ENCODE peak calls at places on chromosomes 12 and 14, in nine cellular contexts. U is HCT116, L is GM23338, A is mammary epithelial cell, C is sigmoid colon, J is Caco-2, O is stomach, N is testis, P is PC-3. Z is an unnamed sample.

GRCh38 chr14:53093206-53093605 is 59.9 kb downstream of the DDHD1 start:
- DNase-seq in A (no peak), U (no peak), C (no peak), L (no peak), N (no peak), O (no peak), J (no peak), P (no peak), Z (no peak)

GRCh38 chr14:90624228-90624627 is 192.0 kb downstream of the TTC7B start:
- DNase-seq in O (no peak), C (peak; percentile 74), J (no peak), N (no peak), P (peak; percentile 82), L (no peak), A (peak; percentile 75), U (peak; percentile 42), Z (peak; percentile 41)

GRCh38 chr14:38567728-38568127 is 311.8 kb upstream of the CLEC14A start:
- DNase-seq in J (no peak), P (no peak), U (no peak), A (no peak), O (no peak), N (no peak), L (no peak), C (no peak), Z (no peak)

GRCh38 chr12:98425859-98426258 is 89.5 kb upstream of the TMPO start:
- DNase-seq in C (no peak), A (no peak), P (no peak), N (no peak), J (no peak), U (no peak), L (no peak), O (no peak), Z (no peak)

GRCh38 chr12:52041695-52042123 is 9.5 kb upstream of the NR4A1 start:
- DNase-seq in C (peak; percentile 75), A (peak; percentile 16), J (no peak), U (no peak), N (peak; percentile 67), O (peak; percentile 58), L (peak; percentile 56), P (no peak), Z (no peak)

GRCh38 chr14:104512061-104512460 is 67.5 kb upstream of the C14orf180 start:
- DNase-seq in A (no peak), N (no peak), U (no peak), C (no peak), P (no peak), O (no peak), J (no peak), L (no peak), Z (no peak)

GRCh38 chr12:107539196-107539939 is 146.2 kb upstream of the PWP1 start:
- DNase-seq in A (no peak), N (no peak), C (no peak), L (no peak), P (no peak), U (no peak), O (no peak), J (no peak), Z (no peak)

GRCh38 chr12:3757261-3757660 is 4.4 kb upstream of the CRACR2A start:
- DNase-seq in O (peak; percentile 81), N (no peak), U (no peak), C (no peak), A (no peak), L (no peak), J (peak; percentile 32), P (no peak), Z (no peak)

GRCh38 chr12:111454716-111455447 is 49.2 kb downstream of the SH2B3 start:
- DNase-seq in U (no peak), O (no peak), P (no peak), J (no peak), A (no peak), L (no peak), C (peak; percentile 28), N (peak; percentile 9), Z (no peak)

GRCh38 chr14:71135496-71135895 is 228.2 kb downstream of the PCNX1 start:
- DNase-seq in A (no peak), U (no peak), N (no peak), P (no peak), L (no peak), C (no peak), J (no peak), O (no peak), Z (no peak)

GRCh38 chr12:27999521-27999920 is 27.0 kb upstream of the PTHLH start:
- DNase-seq in O (no peak), P (peak; percentile 70), L (no peak), N (no peak), A (peak; percentile 97), U (no peak), J (no peak), C (no peak), Z (no peak)

GRCh38 chr14:98963610-98964009 is 308.4 kb downstream of the BCL11B start:
- DNase-seq in N (no peak), O (no peak), U (no peak), A (no peak), J (no peak), C (no peak), P (no peak), L (no peak), Z (no peak)

GRCh38 chr14:98889107-98889835 is 382.7 kb downstream of the BCL11B start:
- DNase-seq in P (no peak), O (no peak), U (no peak), A (no peak), N (no peak), C (no peak), L (peak; percentile 57), J (no peak), Z (no peak)

GRCh38 chr12:21538259-21538658 is 12.2 kb downstream of the SPX start:
- DNase-seq in J (no peak), U (no peak), A (no peak), O (no peak), N (no peak), L (no peak), C (no peak), P (peak; percentile 65), Z (no peak)

GRCh38 chr12:67137256-67137655 is 131.9 kb upstream of the CAND1 start:
- DNase-seq in O (no peak), A (peak; percentile 76), U (no peak), N (no peak), J (no peak), C (no peak), P (peak; percentile 55), L (no peak), Z (peak; percentile 41)

GRCh38 chr12:72075401-72075800 is 136.8 kb downstream of the TPH2 start:
- DNase-seq in N (no peak), J (no peak), A (no peak), U (no peak), L (no peak), P (no peak), O (no peak), C (no peak), Z (no peak)

GRCh38 chr14:81710232-81710845 is 176.7 kb upstream of the SEL1L start:
- DNase-seq in U (peak; percentile 16), J (peak; percentile 57), L (peak; percentile 71), N (peak; percentile 35), C (no peak), A (peak; percentile 20), O (no peak), P (peak; percentile 55), Z (peak; percentile 1)

GRCh38 chr14:71687115-71687836 is 245.0 kb upstream of the RGS6 start:
- DNase-seq in L (no peak), C (no peak), U (no peak), J (no peak), P (no peak), N (no peak), O (no peak), A (no peak), Z (no peak)

DNA sequence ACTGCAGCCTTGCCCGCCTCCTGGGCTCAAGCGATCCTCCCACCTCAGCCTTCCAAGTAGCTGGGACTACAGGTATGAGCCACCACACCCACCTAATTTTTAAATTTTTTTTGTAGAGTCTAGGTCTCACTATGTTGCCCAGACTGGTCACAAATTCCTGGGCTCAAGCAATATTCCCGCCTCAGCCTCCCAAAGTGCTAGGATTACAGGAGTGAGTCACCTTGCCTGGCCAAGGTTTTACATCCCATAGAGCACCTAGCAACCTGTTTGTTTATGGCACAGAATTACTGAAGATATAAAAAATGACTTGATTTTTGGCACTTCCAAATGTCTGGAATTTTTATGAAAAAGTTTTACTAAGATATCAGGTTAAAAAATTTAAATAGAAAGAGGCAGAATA is 16.5 kb downstream of the MYO1A start:
- DNase-seq in J (no peak), C (peak; percentile 9), O (no peak), P (peak; percentile 60), U (no peak), A (peak; percentile 51), N (no peak), L (no peak), Z (no peak)
- H3K27me3 ChIP-seq in J (no peaks in the 10 kb centered on the region), C (no peaks in the 10 kb centered on the region), O (no peaks in the 10 kb centered on the region), P (peaks cover 1% of the 10 kb centered on the region), U (no peaks in the 10 kb centered on the region), A (no peaks in the 10 kb centered on the region), N (no peaks in the 10 kb centered on the region), L (no peaks in the 10 kb centered on the region), Z (no peaks in the 10 kb centered on the region)

GRCh38 chr12:114858388-114859146 is 174.6 kb upstream of the TBX3 start:
- DNase-seq in O (no peak), L (peak; percentile 70), A (peak; percentile 26), C (no peak), U (peak; percentile 21), P (peak; percentile 20), J (peak; percentile 66), N (no peak), Z (no peak)
- TF ChIP-seq CTCF in O (no peak), L (peak; percentile 23), A (peak; percentile 24), C (no peak), U (peak; percentile 61), P (peak; percentile 54), J (peak; percentile 67), N (no peak), Z (no peak)

GRCh38 chr14:20781805-20782204 is 737 bp downstream of the RNASE6 start:
- DNase-seq in O (no peak), L (no peak), P (no peak), U (no peak), J (no peak), A (no peak), C (no peak), N (no peak), Z (no peak)
- H3K4me3 ChIP-seq in O (peak overlapping the region; percentile 15), L (peak overlapping the region; percentile 6), P (no peak overlapping the region), U (no peak overlapping the region), J (no peak overlapping the region), A (no peak overlapping the region), C (no peak overlapping the region), N (no peak overlapping the region), Z (no peak overlapping the region)

DNA sequence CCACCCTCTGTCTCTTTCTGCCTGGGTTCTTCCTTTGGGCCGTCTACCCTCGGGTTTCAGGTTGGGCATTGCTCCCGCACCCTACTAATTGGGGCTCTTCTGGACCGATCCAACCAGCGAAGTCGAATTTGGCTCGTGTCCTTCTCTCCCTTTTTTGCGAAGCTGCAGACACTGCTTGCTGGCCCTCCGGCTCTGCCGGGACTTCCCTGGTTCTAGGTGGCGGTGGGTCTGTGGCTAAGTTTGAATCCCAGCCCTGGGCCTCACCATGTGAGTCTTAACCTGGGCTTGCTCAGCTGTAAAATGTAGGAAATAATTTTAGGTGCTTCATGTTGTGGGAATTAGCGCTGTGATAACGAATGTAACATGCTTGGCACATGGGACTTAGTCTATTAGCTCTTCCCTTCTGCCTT is 418 bp upstream of the CISTR start:
- DNase-seq in P (no peak), C (no peak), N (no peak), J (no peak), U (no peak), A (no peak), L (no peak), O (no peak), Z (no peak)
- H3K27me3 ChIP-seq in P (peaks cover 3% of the 10 kb centered on the region), C (no peaks in the 10 kb centered on the region), N (no peaks in the 10 kb centered on the region), J (no peaks in the 10 kb centered on the region), U (no peaks in the 10 kb centered on the region), A (peaks cover 17% of the 10 kb centered on the region), L (peaks cover 93% of the 10 kb centered on the region), O (no peaks in the 10 kb centered on the region), Z (peaks cover 89% of the 10 kb centered on the region)

Z was measured in kidney epithelial cell.